ENCODE peak calls at places on chromosomes 2 and 18, in five cellular contexts. N is mesenchymal stem cell, G is neuronal stem cell, C is H1, D is trophoblast cell. X is an unnamed sample.

GRCh38 chr2:182015334-182016109 is 29.9 kb downstream of the PPP1R1C start:
- DNase-seq in N (no peak), G (no peak), C (no peak), D (no peak), X (no peak)

GRCh38 chr18:50158866-50159653 is 35.9 kb downstream of the MYO5B start:
- DNase-seq in N (no peak), G (peak), C (no peak), D (peak), X (no peak)

GRCh38 chr2:27054721-27055120 is 3.3 kb downstream of the AGBL5 start:
- DNase-seq in N (no peak), G (no peak), C (no peak), D (no peak), X (no peak)

GRCh38 chr2:32063310-32064020 is at the start of gene SPAST:
- DNase-seq in N (peak), G (peak), C (peak), D (peak), X (peak)

GRCh38 chr18:7325126-7325430 is 94.2 kb downstream of the LRRC30 start:
- DNase-seq in N (no peak), G (no peak), C (no peak), D (no peak), X (no peak)

GRCh38 chr2:206443735-206444527 is 599 bp downstream of the ADAM23 start:
- DNase-seq in N (peak), G (peak), C (peak), D (peak), X (peak)

GRCh38 chr2:146123714-146124113 is 1603.8 kb upstream of the ZEB2 start:
- DNase-seq in N (no peak), G (no peak), C (no peak), D (no peak), X (no peak)

GRCh38 chr2:39875182-39875913 is 96.3 kb upstream of the THUMPD2 start:
- DNase-seq in N (peak), G (no peak), C (no peak), D (peak), X (no peak)

GRCh38 chr2:134020608-134021007 is 233.3 kb upstream of the MGAT5 start:
- DNase-seq in N (no peak), G (no peak), C (no peak), D (no peak), X (no peak)

GRCh38 chr2:37060446-37060845 is 23.7 kb downstream of the HEATR5B start:
- DNase-seq in N (no peak), G (no peak), C (no peak), D (peak), X (no peak)

GRCh38 chr2:99697811-99698568 is 208.2 kb upstream of the REV1 start:
- DNase-seq in N (peak), G (no peak), C (no peak), D (no peak), X (no peak)

GRCh38 chr2:238955648-238956531 is 108.0 kb downstream of the TWIST2 start:
- DNase-seq in N (peak), G (no peak), C (no peak), D (no peak), X (peak)

GRCh38 chr2:127149384-127149783 is 42.4 kb upstream of the BIN1 start:
- DNase-seq in N (peak), G (no peak), C (no peak), D (no peak), X (no peak)

GRCh38 chr2:240144649-240145261 is 4.3 kb upstream of the OTOS start:
- DNase-seq in N (no peak), G (no peak), C (no peak), D (no peak), X (no peak)
- H2BK12ac ChIP-seq in N (no peak), G (no peak), C (no peak), D (no peak), X (no peak)

DNA sequence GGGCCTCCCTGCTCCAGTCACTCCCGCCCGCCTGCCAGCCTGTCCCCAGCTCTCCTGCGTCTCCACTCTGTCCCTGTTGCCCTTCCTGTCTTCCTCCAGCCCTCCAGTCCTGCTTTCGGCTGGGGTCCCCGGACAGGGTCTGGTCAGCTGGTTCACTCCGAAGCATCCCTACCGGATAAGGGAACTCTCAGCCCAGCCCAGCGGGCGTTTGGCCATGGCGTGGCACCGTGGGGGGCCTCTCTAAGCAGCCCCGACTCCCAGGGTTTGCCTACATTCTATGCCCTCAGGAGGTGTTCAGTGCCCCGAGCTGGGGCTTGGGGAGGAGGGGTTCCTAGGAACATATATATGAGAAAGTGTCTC is 183.0 kb upstream of the HAAO start:
- DNase-seq in N (no peak), G (peak), C (no peak), D (no peak), X (no peak)
- H2BK5ac ChIP-seq in N (peak), G (no peak), C (no peak), D (peak), X (no peak)

DNA sequence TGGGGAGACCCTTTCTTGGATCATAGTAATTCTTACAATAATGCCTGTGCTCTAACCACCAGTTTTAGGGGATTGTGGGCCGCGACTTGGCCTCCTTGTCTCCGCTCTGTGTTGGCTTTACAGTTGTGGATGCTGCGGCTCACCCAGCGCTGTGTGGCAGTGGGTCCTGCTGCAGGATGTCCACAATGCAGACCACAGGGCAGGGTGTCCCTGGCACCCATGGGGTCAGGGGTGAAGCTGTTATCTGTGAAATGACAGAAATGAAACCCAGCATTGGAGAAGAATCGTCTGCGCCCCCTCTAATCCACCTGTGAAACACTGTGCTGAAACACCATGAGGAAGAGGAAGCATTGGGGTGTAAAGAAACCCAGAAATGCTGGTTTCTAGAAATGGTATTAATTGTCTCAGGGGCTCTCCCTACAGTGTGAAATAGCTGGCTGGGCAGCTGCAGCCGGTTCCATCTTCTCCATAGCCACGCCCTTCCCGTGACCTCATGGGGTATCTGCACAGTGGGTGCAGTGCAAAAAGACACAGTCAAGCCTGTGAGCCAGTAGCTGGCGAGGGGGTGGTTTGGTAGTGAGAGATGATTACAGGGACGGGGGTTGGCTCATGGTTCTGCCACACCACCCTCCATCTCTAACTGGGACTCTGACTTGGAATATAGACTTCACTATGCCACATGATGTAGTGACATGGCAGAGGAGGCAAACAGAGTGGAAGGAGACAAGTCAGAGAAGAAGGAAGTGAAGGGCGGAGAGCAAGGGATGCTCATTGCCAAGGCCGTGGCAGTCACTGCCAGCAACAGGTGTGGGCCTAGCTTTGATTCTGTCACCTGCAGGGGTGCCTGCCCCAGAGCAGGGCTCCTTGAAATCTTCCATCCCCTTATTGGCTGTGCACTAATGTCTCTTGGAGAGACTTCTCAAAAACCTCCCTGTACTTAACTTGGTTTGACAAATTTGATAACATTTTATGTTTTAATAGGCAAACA is 16.2 kb downstream of the INPP4A start:
- DNase-seq in N (no peak), G (no peak), C (no peak), D (no peak), X (no peak)
- H2BK12ac ChIP-seq in N (no peak), G (no peak), C (no peak), D (no peak), X (no peak)

GRCh38 chr2:144545787-144546186 is 25.9 kb upstream of the ZEB2 start:
- DNase-seq in N (no peak), G (no peak), C (no peak), D (no peak), X (no peak)
- H2BK5ac ChIP-seq in N (no peak), G (no peak), C (no peak), D (no peak), X (no peak)

GRCh38 chr2:120594856-120595685 is 140.6 kb upstream of the GLI2 start:
- DNase-seq in N (no peak), G (no peak), C (no peak), D (no peak), X (peak)

GRCh38 chr2:120597595-120598193 is 138.0 kb upstream of the GLI2 start:
- DNase-seq in N (no peak), G (no peak), C (no peak), D (no peak), X (no peak)

GRCh38 chr2:120595739-120596138 is 139.9 kb upstream of the GLI2 start:
- DNase-seq in N (no peak), G (no peak), C (no peak), D (no peak), X (no peak)

GRCh38 chr2:120596990-120597594 is 138.6 kb upstream of the GLI2 start:
- DNase-seq in N (no peak), G (no peak), C (no peak), D (no peak), X (no peak)

GRCh38 chr2:120596191-120596781 is 139.4 kb upstream of the GLI2 start:
- DNase-seq in N (no peak), G (no peak), C (no peak), D (no peak), X (no peak)
- H2BK12ac ChIP-seq in N (no peak), G (peak), C (no peak), D (no peak), X (no peak)

GRCh38 chr2:20357588-20358394 is 7.1 kb upstream of the PUM2 start:
- DNase-seq in N (no peak), G (no peak), C (no peak), D (no peak), X (no peak)
- H2BK5ac ChIP-seq in N (no peak), G (no peak), C (no peak), D (no peak), X (no peak)

GRCh38 chr2:217859926-217860325 is 142.9 kb downstream of the TNS1 start:
- DNase-seq in N (no peak), G (no peak), C (no peak), D (no peak), X (no peak)
- H2BK12ac ChIP-seq in N (no peak), G (no peak), C (no peak), D (no peak), X (no peak)

DNA sequence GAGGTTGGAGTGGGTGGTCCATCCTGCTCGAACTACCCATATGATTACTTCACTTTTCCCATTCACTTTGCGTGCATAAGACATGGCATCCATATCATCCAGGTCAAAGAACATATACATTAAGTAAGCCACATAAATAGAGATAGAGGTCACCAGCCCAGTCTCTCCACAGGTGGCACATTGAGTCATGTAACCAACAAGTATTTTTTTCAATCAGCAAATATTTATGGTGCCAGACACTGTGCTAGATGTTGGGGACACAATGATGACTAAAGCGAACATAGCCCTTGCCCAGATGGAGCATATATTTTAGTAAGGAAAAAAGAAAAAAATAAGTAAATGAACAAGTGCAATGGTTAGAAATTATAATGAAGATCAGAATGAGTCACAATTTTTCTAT is 83.6 kb upstream of the LCLAT1 start:
- DNase-seq in N (no peak), G (no peak), C (no peak), D (no peak), X (no peak)
- H2BK5ac ChIP-seq in N (no peak), G (no peak), C (no peak), D (no peak), X (no peak)

DNA sequence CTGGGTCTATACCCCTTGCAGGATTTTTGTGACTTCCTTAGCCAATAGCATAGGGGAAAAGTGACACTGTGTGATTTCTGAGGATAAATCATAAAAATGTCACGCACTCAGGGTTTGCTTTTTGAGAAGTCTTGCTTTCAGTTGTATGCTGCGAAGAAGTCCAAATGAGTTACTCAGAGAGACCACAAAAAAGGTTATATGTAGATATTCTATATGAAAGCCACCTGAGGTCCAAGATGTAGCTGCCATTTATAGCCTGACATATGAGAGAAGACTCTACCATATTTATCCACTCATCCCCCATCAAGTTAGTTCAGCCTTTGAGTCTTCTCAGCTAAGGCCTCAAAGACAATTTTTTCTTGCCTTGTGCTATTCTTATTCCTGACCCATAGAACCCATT is 488.3 kb upstream of the MAP2 start:
- DNase-seq in N (no peak), G (no peak), C (no peak), D (no peak), X (no peak)
- H2BK12ac ChIP-seq in N (no peak), G (no peak), C (no peak), D (no peak), X (no peak)

DNA sequence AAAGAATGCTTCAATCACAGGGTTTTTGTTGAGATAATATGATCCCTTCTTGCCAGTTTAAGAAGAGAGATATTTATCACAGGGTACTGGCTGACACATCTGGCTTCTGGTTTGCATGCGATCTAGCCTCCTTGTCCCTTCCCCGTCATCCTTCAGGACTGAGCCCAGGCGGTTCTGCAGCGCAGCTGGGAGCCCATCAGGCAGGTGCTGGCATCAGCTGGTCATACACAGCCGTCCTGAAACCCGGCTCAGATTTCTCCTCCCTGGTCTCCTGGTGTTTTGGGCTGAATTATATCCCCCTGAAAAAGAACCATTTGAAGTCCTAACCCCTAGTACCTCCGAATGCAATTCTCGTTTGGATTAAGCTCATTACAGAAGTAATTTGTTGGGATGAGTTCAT is 83.7 kb upstream of the ODC1 start:
- DNase-seq in N (no peak), G (no peak), C (no peak), D (no peak), X (no peak)
- H2BK5ac ChIP-seq in N (no peak), G (no peak), C (no peak), D (no peak), X (no peak)